ENCODE peak calls at places on chromosomes 12 and 14, in four cellular contexts. One of them, this sample, is unnamed.

GRCh38 chr14:93926873-93927571 is at the start of gene FAM181A:
- DNase-seq in D341Med: no peak
- DNase-seq in activated T-helper 1 cell treated with anti-CD3 and anti-CD28 coated beads, Interleukin-12 subunit alpha, Interleukin-12 subunit beta, Interleukin-2, Interleukin-4 antibody, amounts not matched to agents 30 ng/mL and 10 ng/mL and 1 ng/mL, durations not matched to agents 14 hours and 24 hours and 36 hours: no peak
- DNase-seq in HEK293T: no peak
- DNase-seq in this sample: peak

GRCh38 chr14:21070083-21070609 is at the start of gene ARHGEF40:
- DNase-seq in HEK293T: peak
- DNase-seq in D341Med: peak
- DNase-seq in activated T-helper 1 cell treated with anti-CD3 and anti-CD28 coated beads, Interleukin-12 subunit alpha, Interleukin-12 subunit beta, Interleukin-2, Interleukin-4 antibody, amounts not matched to agents 30 ng/mL and 10 ng/mL and 1 ng/mL, durations not matched to agents 14 hours and 24 hours and 36 hours: no peak
- DNase-seq in this sample: no peak

GRCh38 chr12:67193705-67194104 is 75.5 kb upstream of the CAND1 start:
- DNase-seq in D341Med: no peak
- DNase-seq in HEK293T: peak
- DNase-seq in activated T-helper 1 cell treated with anti-CD3 and anti-CD28 coated beads, Interleukin-12 subunit alpha, Interleukin-12 subunit beta, Interleukin-2, Interleukin-4 antibody, amounts not matched to agents 30 ng/mL and 10 ng/mL and 1 ng/mL, durations not matched to agents 14 hours and 24 hours and 36 hours: no peak
- DNase-seq in this sample: no peak

GRCh38 chr14:96421236-96421635 is 29.3 kb downstream of the AK7 start:
- DNase-seq in HEK293T: no peak
- DNase-seq in D341Med: no peak
- DNase-seq in activated T-helper 1 cell treated with anti-CD3 and anti-CD28 coated beads, Interleukin-12 subunit alpha, Interleukin-12 subunit beta, Interleukin-2, Interleukin-4 antibody, amounts not matched to agents 30 ng/mL and 10 ng/mL and 1 ng/mL, durations not matched to agents 14 hours and 24 hours and 36 hours: no peak
- DNase-seq in this sample: no peak

GRCh38 chr12:18171571-18171970 is 81.6 kb upstream of the RERGL start:
- DNase-seq in activated T-helper 1 cell treated with anti-CD3 and anti-CD28 coated beads, Interleukin-12 subunit alpha, Interleukin-12 subunit beta, Interleukin-2, Interleukin-4 antibody, amounts not matched to agents 30 ng/mL and 10 ng/mL and 1 ng/mL, durations not matched to agents 14 hours and 24 hours and 36 hours: no peak
- DNase-seq in HEK293T: no peak
- DNase-seq in D341Med: no peak
- DNase-seq in this sample: no peak

GRCh38 chr12:15752780-15753179 is 36.4 kb downstream of the EPS8 start:
- DNase-seq in activated T-helper 1 cell treated with anti-CD3 and anti-CD28 coated beads, Interleukin-12 subunit alpha, Interleukin-12 subunit beta, Interleukin-2, Interleukin-4 antibody, amounts not matched to agents 30 ng/mL and 10 ng/mL and 1 ng/mL, durations not matched to agents 14 hours and 24 hours and 36 hours: no peak
- DNase-seq in D341Med: no peak
- DNase-seq in HEK293T: no peak
- DNase-seq in this sample: no peak

GRCh38 chr12:3320881-3321509 is 170.0 kb upstream of the PRMT8 start:
- DNase-seq in HEK293T: no peak
- DNase-seq in D341Med: no peak
- DNase-seq in activated T-helper 1 cell treated with anti-CD3 and anti-CD28 coated beads, Interleukin-12 subunit alpha, Interleukin-12 subunit beta, Interleukin-2, Interleukin-4 antibody, amounts not matched to agents 30 ng/mL and 10 ng/mL and 1 ng/mL, durations not matched to agents 14 hours and 24 hours and 36 hours: no peak
- DNase-seq in this sample: no peak

GRCh38 chr14:90580381-90581335 is 183.8 kb downstream of the CALM1 start:
- DNase-seq in D341Med: no peak
- DNase-seq in activated T-helper 1 cell treated with anti-CD3 and anti-CD28 coated beads, Interleukin-12 subunit alpha, Interleukin-12 subunit beta, Interleukin-2, Interleukin-4 antibody, amounts not matched to agents 30 ng/mL and 10 ng/mL and 1 ng/mL, durations not matched to agents 14 hours and 24 hours and 36 hours: no peak
- DNase-seq in HEK293T: no peak
- DNase-seq in this sample: no peak

GRCh38 chr12:88400302-88400701 is 180.0 kb downstream of the KITLG start:
- DNase-seq in activated T-helper 1 cell treated with anti-CD3 and anti-CD28 coated beads, Interleukin-12 subunit alpha, Interleukin-12 subunit beta, Interleukin-2, Interleukin-4 antibody, amounts not matched to agents 30 ng/mL and 10 ng/mL and 1 ng/mL, durations not matched to agents 14 hours and 24 hours and 36 hours: no peak
- DNase-seq in HEK293T: no peak
- DNase-seq in D341Med: no peak
- DNase-seq in this sample: no peak

GRCh38 chr12:112190626-112191025 is 65.3 kb downstream of the TRAFD1 start:
- DNase-seq in D341Med: no peak
- DNase-seq in activated T-helper 1 cell treated with anti-CD3 and anti-CD28 coated beads, Interleukin-12 subunit alpha, Interleukin-12 subunit beta, Interleukin-2, Interleukin-4 antibody, amounts not matched to agents 30 ng/mL and 10 ng/mL and 1 ng/mL, durations not matched to agents 14 hours and 24 hours and 36 hours: no peak
- DNase-seq in HEK293T: no peak
- DNase-seq in this sample: no peak

GRCh38 chr12:18818584-18818983 is 80.7 kb downstream of the CAPZA3 start:
- DNase-seq in D341Med: no peak
- DNase-seq in HEK293T: no peak
- DNase-seq in activated T-helper 1 cell treated with anti-CD3 and anti-CD28 coated beads, Interleukin-12 subunit alpha, Interleukin-12 subunit beta, Interleukin-2, Interleukin-4 antibody, amounts not matched to agents 30 ng/mL and 10 ng/mL and 1 ng/mL, durations not matched to agents 14 hours and 24 hours and 36 hours: no peak
- DNase-seq in this sample: no peak

GRCh38 chr14:92646952-92647461 is 101.4 kb downstream of the LGMN start:
- DNase-seq in D341Med: no peak
- DNase-seq in HEK293T: no peak
- DNase-seq in activated T-helper 1 cell treated with anti-CD3 and anti-CD28 coated beads, Interleukin-12 subunit alpha, Interleukin-12 subunit beta, Interleukin-2, Interleukin-4 antibody, amounts not matched to agents 30 ng/mL and 10 ng/mL and 1 ng/mL, durations not matched to agents 14 hours and 24 hours and 36 hours: no peak
- DNase-seq in this sample: peak

GRCh38 chr14:101078105-101078891 is 174.8 kb upstream of the RTL1 start:
- DNase-seq in HEK293T: no peak
- DNase-seq in activated T-helper 1 cell treated with anti-CD3 and anti-CD28 coated beads, Interleukin-12 subunit alpha, Interleukin-12 subunit beta, Interleukin-2, Interleukin-4 antibody, amounts not matched to agents 30 ng/mL and 10 ng/mL and 1 ng/mL, durations not matched to agents 14 hours and 24 hours and 36 hours: no peak
- DNase-seq in D341Med: peak
- DNase-seq in this sample: no peak

GRCh38 chr12:124715121-124715990 is 147.9 kb upstream of the NCOR2 start:
- DNase-seq in HEK293T: peak
- DNase-seq in D341Med: no peak
- DNase-seq in activated T-helper 1 cell treated with anti-CD3 and anti-CD28 coated beads, Interleukin-12 subunit alpha, Interleukin-12 subunit beta, Interleukin-2, Interleukin-4 antibody, amounts not matched to agents 30 ng/mL and 10 ng/mL and 1 ng/mL, durations not matched to agents 14 hours and 24 hours and 36 hours: no peak
- DNase-seq in this sample: no peak

GRCh38 chr12:132003846-132004245 is 54.1 kb downstream of the EP400 start:
- DNase-seq in activated T-helper 1 cell treated with anti-CD3 and anti-CD28 coated beads, Interleukin-12 subunit alpha, Interleukin-12 subunit beta, Interleukin-2, Interleukin-4 antibody, amounts not matched to agents 30 ng/mL and 10 ng/mL and 1 ng/mL, durations not matched to agents 14 hours and 24 hours and 36 hours: no peak
- DNase-seq in D341Med: no peak
- DNase-seq in HEK293T: no peak
- DNase-seq in this sample: no peak

GRCh38 chr14:33237102-33237501 is 298.4 kb downstream of the NPAS3 start:
- DNase-seq in activated T-helper 1 cell treated with anti-CD3 and anti-CD28 coated beads, Interleukin-12 subunit alpha, Interleukin-12 subunit beta, Interleukin-2, Interleukin-4 antibody, amounts not matched to agents 30 ng/mL and 10 ng/mL and 1 ng/mL, durations not matched to agents 14 hours and 24 hours and 36 hours: no peak
- DNase-seq in D341Med: no peak
- DNase-seq in HEK293T: no peak
- DNase-seq in this sample: no peak

GRCh38 chr12:93896427-93896826 is 219.3 kb downstream of the CRADD start:
- DNase-seq in D341Med: no peak
- DNase-seq in activated T-helper 1 cell treated with anti-CD3 and anti-CD28 coated beads, Interleukin-12 subunit alpha, Interleukin-12 subunit beta, Interleukin-2, Interleukin-4 antibody, amounts not matched to agents 30 ng/mL and 10 ng/mL and 1 ng/mL, durations not matched to agents 14 hours and 24 hours and 36 hours: no peak
- DNase-seq in HEK293T: no peak
- DNase-seq in this sample: no peak

This sample was measured in ureter.